ENCODE peak calls at places on chromosome 10, in six cellular contexts. A is GM10248, E is B cell, W is ovary, C is heart right ventricle, S is A549. O is an unnamed sample.

GRCh38 chr10:123526356-123527079 is 139.6 kb upstream of the GPR26 start:
- DNase-seq in A (no peak), E (no peak), W (no peak), C (no peak), S (no peak), O (no peak)

GRCh38 chr10:21292763-21293517 is 232.5 kb downstream of the SKIDA1 start:
- DNase-seq in A (no peak), E (no peak), W (peak), C (peak), S (peak), O (no peak)

GRCh38 chr10:88618496-88618895 is 31.9 kb downstream of the LIPJ start:
- DNase-seq in A (no peak), E (no peak), W (no peak), C (no peak), S (no peak), O (no peak)

GRCh38 chr10:47379901-47380300 is 4.2 kb downstream of the ZNF488 start:
- DNase-seq in A (no peak), E (no peak), W (no peak), C (no peak), S (no peak), O (no peak)

GRCh38 chr10:52322941-52323340 is 8.9 kb downstream of the DKK1 start:
- DNase-seq in A (no peak), E (no peak), W (no peak), C (no peak), S (no peak), O (no peak)

GRCh38 chr10:11551915-11552602 is 59.4 kb downstream of the USP6NL start:
- DNase-seq in A (no peak), E (no peak), W (no peak), C (no peak), S (peak), O (no peak)

GRCh38 chr10:26357203-26357602 is 80.9 kb upstream of the APBB1IP start:
- DNase-seq in A (no peak), E (no peak), W (no peak), C (no peak), S (no peak), O (peak)

GRCh38 chr10:119903946-119904666 is 11.6 kb downstream of the SEC23IP start:
- DNase-seq in A (no peak), E (no peak), W (no peak), C (no peak), S (no peak), O (no peak)

GRCh38 chr10:93357680-93358079 is 124.5 kb downstream of the MYOF start:
- DNase-seq in A (no peak), E (no peak), W (no peak), C (no peak), S (peak), O (no peak)

GRCh38 chr10:77925795-77926565 is 575 bp downstream of the DLG5 start:
- DNase-seq in A (peak), E (no peak), W (peak), C (peak), S (peak), O (peak)

GRCh38 chr10:130929422-130930325 is 381.8 kb downstream of the TCERG1L start:
- DNase-seq in A (no peak), E (no peak), W (no peak), C (no peak), S (no peak), O (no peak)

GRCh38 chr10:22054946-22055345 is 51.4 kb upstream of the DNAJC1 start:
- DNase-seq in A (no peak), E (no peak), W (no peak), C (no peak), S (no peak), O (no peak)

GRCh38 chr10:128499956-128500355 is 373.7 kb upstream of the MKI67 start:
- DNase-seq in A (no peak), E (no peak), W (no peak), C (no peak), S (no peak), O (no peak)

GRCh38 chr10:52895066-52895465 is 122.5 kb upstream of the MBL2 start:
- DNase-seq in A (no peak), E (no peak), W (no peak), C (no peak), S (no peak), O (no peak)

GRCh38 chr10:50325449-50326188 is 74.3 kb upstream of the ASAH2 start:
- DNase-seq in A (peak), E (no peak), W (peak), C (peak), S (peak), O (peak)

GRCh38 chr10:129712000-129712399 is 245.0 kb downstream of the MGMT start:
- DNase-seq in A (no peak), E (no peak), W (no peak), C (no peak), S (no peak), O (no peak)

GRCh38 chr10:130025811-130026510 is 61.9 kb upstream of the EBF3 start:
- DNase-seq in A (no peak), E (no peak), W (no peak), C (no peak), S (no peak), O (no peak)

GRCh38 chr10:102880256-102880655 is 11.0 kb downstream of the AS3MT start:
- DNase-seq in A (no peak), E (no peak), W (no peak), C (no peak), S (no peak), O (no peak)

GRCh38 chr10:24193330-24193729 is 15.6 kb upstream of the KIAA1217 start:
- DNase-seq in A (no peak), E (no peak), W (no peak), C (no peak), S (no peak), O (no peak)
- TF ChIP-seq CTCF in A (no peak), E (no peak), W (no peak), C (no peak), S (no peak), O (no peak)

GRCh38 chr10:132404911-132405462 is 8.0 kb downstream of the PWWP2B start:
- DNase-seq in A (no peak), E (no peak), W (no peak), C (no peak), S (no peak), O (no peak)
- TF ChIP-seq CTCF in A (no peak), E (no peak), W (no peak), C (no peak), S (no peak), O (no peak)

GRCh38 chr10:126500866-126501265 is 112.6 kb upstream of the ADAM12 start:
- DNase-seq in A (no peak), E (no peak), W (no peak), C (no peak), S (no peak), O (no peak)
- TF ChIP-seq CTCF in A (no peak), E (no peak), W (no peak), C (no peak), S (no peak), O (no peak)

GRCh38 chr10:94500063-94500462 is 45.5 kb upstream of the HELLS start:
- DNase-seq in A (no peak), E (no peak), W (no peak), C (no peak), S (peak), O (no peak)
- TF ChIP-seq CTCF in A (no peak), E (no peak), W (no peak), C (peak), S (peak), O (peak)

DNA sequence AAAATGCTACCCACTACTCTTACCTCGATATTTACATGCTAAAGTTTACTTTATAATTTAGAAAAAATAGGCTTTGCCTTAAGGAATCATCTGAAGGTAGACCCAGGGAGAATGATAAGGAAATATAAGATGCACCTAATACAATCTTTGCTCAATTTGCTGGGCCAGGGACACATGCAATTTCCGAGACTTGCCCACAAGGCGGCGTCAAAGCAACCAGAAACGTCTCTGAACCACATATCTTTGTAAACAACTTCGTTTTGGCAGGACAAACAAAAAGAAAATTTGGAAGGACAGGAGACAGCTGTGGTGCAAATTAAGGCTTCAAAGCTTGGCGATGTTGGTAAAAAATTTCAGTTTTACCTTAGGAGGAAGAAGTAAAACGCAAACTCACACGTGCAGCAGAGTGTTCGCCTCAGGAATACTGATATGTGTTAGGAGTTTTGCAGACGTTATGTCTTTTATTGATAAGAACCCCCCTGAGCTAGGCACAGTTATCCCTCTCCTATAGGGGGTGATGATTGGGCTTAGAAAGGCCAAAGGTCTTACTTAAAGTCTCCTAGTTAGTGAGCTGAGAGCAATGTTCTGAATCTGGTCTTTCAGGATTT is 134.3 kb downstream of the PRKCQ start:
- DNase-seq in A (peak), E (peak), W (peak), C (peak), S (peak), O (peak)
- TF ChIP-seq CTCF in A (peak), E (peak), W (no peak), C (peak), S (peak), O (peak)

GRCh38 chr10:57846307-57847065 is 421.2 kb downstream of the IPMK start:
- DNase-seq in A (no peak), E (no peak), W (no peak), C (no peak), S (no peak), O (no peak)
- TF ChIP-seq CTCF in A (no peak), E (no peak), W (no peak), C (no peak), S (no peak), O (no peak)

GRCh38 chr10:114501650-114502049 is 97.3 kb upstream of the AFAP1L2 start:
- DNase-seq in A (no peak), E (no peak), W (no peak), C (no peak), S (no peak), O (no peak)
- TF ChIP-seq CTCF in A (no peak), E (peak), W (no peak), C (no peak), S (no peak), O (no peak)